ENCODE peak calls at places on chromosome 11, in eight cellular contexts. Z is Karpas-422, Y is NT2/D1, B is kidney, A is HCT116, I is fibroblast of lung, P is IMR-90, C is endothelial cell of umbilical vein. X is an unnamed sample.

GRCh38 chr11:61516675-61517516 is 8.3 kb downstream of the LRRC10B start:
- DNase-seq in C (peak), I (peak), B (no peak), Y (no peak), Z (peak), P (no peak), A (no peak), X (no peak)

GRCh38 chr11:109075976-109076375 is 346.0 kb upstream of the C11orf87 start:
- DNase-seq in I (no peak), A (no peak), C (no peak), Z (no peak), Y (no peak), P (no peak), B (no peak), X (no peak)

GRCh38 chr11:108859510-108859909 is 194.6 kb downstream of the DDX10 start:
- DNase-seq in C (no peak), P (no peak), I (no peak), B (no peak), A (no peak), Y (no peak), Z (no peak), X (peak)

GRCh38 chr11:126991596-126991995 is 9.0 kb downstream of the KIRREL3 start:
- DNase-seq in P (peak), I (no peak), Z (no peak), C (no peak), B (no peak), A (no peak), Y (no peak), X (no peak)

GRCh38 chr11:115606223-115607220 is 102.3 kb upstream of the CADM1 start:
- DNase-seq in I (peak), Z (no peak), C (no peak), B (no peak), Y (no peak), A (no peak), P (peak), X (peak)

GRCh38 chr11:79950172-79950571 is 509.3 kb upstream of the TENM4 start:
- DNase-seq in P (no peak), A (no peak), I (no peak), B (no peak), Z (no peak), C (no peak), Y (no peak), X (no peak)

GRCh38 chr11:32584921-32585320 is 1.3 kb downstream of the EIF3M start:
- DNase-seq in Z (no peak), I (no peak), B (no peak), A (no peak), C (peak), Y (no peak), P (no peak), X (no peak)

GRCh38 chr11:69211540-69212120 is 55.9 kb downstream of the SMIM38 start:
- DNase-seq in I (no peak), Z (no peak), P (no peak), A (no peak), B (no peak), Y (no peak), C (no peak), X (no peak)

GRCh38 chr11:122101625-122102291 is 14.3 kb downstream of the BLID start:
- DNase-seq in Y (peak), Z (no peak), I (peak), B (peak), P (peak), C (peak), A (no peak), X (peak)

GRCh38 chr11:72221386-72221785 is 3.2 kb upstream of the INPPL1 start:
- DNase-seq in C (no peak), B (no peak), A (no peak), P (no peak), Y (no peak), Z (peak), I (no peak), X (no peak)

GRCh38 chr11:70203749-70204465 is 811 bp downstream of the FADD start:
- DNase-seq in C (peak), A (peak), Y (no peak), Z (peak), P (peak), B (no peak), I (peak), X (peak)

GRCh38 chr11:69636512-69636866 is 4.5 kb upstream of the CCND1 start:
- DNase-seq in Y (peak), A (peak), B (peak), C (peak), I (peak), P (peak), Z (no peak), X (peak)

GRCh38 chr11:72225411-72225951 is 914 bp downstream of the INPPL1 start:
- DNase-seq in A (no peak), P (no peak), I (no peak), Z (peak), Y (no peak), C (no peak), B (no peak), X (no peak)

GRCh38 chr11:134346101-134346975 is 14.6 kb downstream of the GLB1L2 start:
- DNase-seq in C (no peak), I (no peak), A (no peak), B (no peak), Z (no peak), P (no peak), Y (no peak), X (no peak)

GRCh38 chr11:107651672-107652071 is 60.2 kb downstream of the SLN start:
- DNase-seq in A (peak), Z (no peak), B (no peak), P (no peak), I (no peak), C (no peak), Y (no peak), X (peak)

GRCh38 chr11:122201126-122201525 is 85.1 kb upstream of the BLID start:
- DNase-seq in C (no peak), Y (no peak), P (no peak), A (no peak), Z (no peak), B (no peak), I (no peak), X (no peak)

GRCh38 chr11:118791961-118792578 is 1.1 kb upstream of the DDX6 start:
- DNase-seq in B (peak), P (no peak), Y (no peak), Z (peak), I (no peak), A (no peak), C (no peak), X (no peak)

GRCh38 chr11:46121724-46122477 is 647 bp upstream of the PHF21A start:
- DNase-seq in C (peak), P (peak), Y (peak), Z (peak), I (peak), A (peak), B (peak), X (peak)

GRCh38 chr11:67344264-67344663 is 9.1 kb downstream of the POLD4 start:
- DNase-seq in Y (no peak), Z (no peak), P (no peak), B (no peak), I (no peak), A (no peak), C (no peak), X (no peak)

GRCh38 chr11:65551572-65552398 is 6.4 kb downstream of the LTBP3 start:
- DNase-seq in P (peak), C (peak), I (peak), B (peak), Z (peak), A (peak), Y (no peak), X (no peak)

GRCh38 chr11:111441443-111441842 is 62.4 kb upstream of the POU2AF1 start:
- DNase-seq in P (peak), A (no peak), C (no peak), I (peak), Y (no peak), Z (no peak), B (no peak), X (peak)

GRCh38 chr11:118226781-118227180 is 2.0 kb upstream of the JAML start:
- DNase-seq in I (no peak), A (no peak), P (no peak), Y (no peak), C (no peak), B (no peak), Z (no peak), X (no peak)

GRCh38 chr11:2549491-2549875 is 104.7 kb downstream of the KCNQ1 start:
- DNase-seq in C (no peak), P (no peak), A (no peak), I (no peak), Z (no peak), B (peak), Y (no peak), X (no peak)

GRCh38 chr11:93330446-93330984 is at the start of gene DEUP1:
- DNase-seq in Y (no peak), I (peak), B (peak), C (peak), P (no peak), A (no peak), Z (no peak), X (peak)

GRCh38 chr11:68677432-68677831 is 6.9 kb upstream of the GAL start:
- DNase-seq in C (peak), Z (no peak), I (peak), A (peak), Y (peak), P (peak), B (no peak), X (peak)

GRCh38 chr11:93221539-93221938 is 23.7 kb upstream of the SLC36A4 start:
- DNase-seq in P (no peak), I (no peak), C (no peak), A (no peak), Z (no peak), B (no peak), Y (no peak), X (no peak)

GRCh38 chr11:14373941-14374646 is 15.1 kb upstream of the RRAS2 start:
- DNase-seq in C (peak), B (no peak), A (no peak), P (peak), Y (no peak), I (peak), Z (no peak), X (peak)

GRCh38 chr11:12052676-12053605 is 44.5 kb upstream of the DKK3 start:
- DNase-seq in Z (peak), B (no peak), P (no peak), I (no peak), Y (no peak), A (no peak), C (no peak), X (no peak)

GRCh38 chr11:87144266-87144665 is 106.5 kb downstream of the TMEM135 start:
- DNase-seq in I (no peak), P (no peak), Z (no peak), A (no peak), B (no peak), C (no peak), Y (no peak), X (no peak)

GRCh38 chr11:69637956-69638871 is 2.7 kb upstream of the CCND1 start:
- DNase-seq in Z (no peak), A (peak), C (peak), B (peak), I (peak), Y (peak), P (peak), X (peak)

GRCh38 chr11:17822021-17822781 is 87.6 kb downstream of the KCNC1 start:
- DNase-seq in P (peak), B (no peak), I (peak), Z (no peak), A (no peak), C (peak), Y (no peak), X (peak)

GRCh38 chr11:2931771-2932738 is 2.8 kb upstream of the PHLDA2 start:
- DNase-seq in Z (no peak), B (peak), A (no peak), I (no peak), P (no peak), C (no peak), Y (no peak), X (no peak)

GRCh38 chr11:74397531-74398243 is 546 bp downstream of the PGM2L1 start:
- DNase-seq in C (peak), I (no peak), A (peak), Y (peak), B (peak), P (peak), Z (no peak), X (peak)

GRCh38 chr11:133501643-133502535 is 30.4 kb downstream of the OPCML start:
- DNase-seq in I (no peak), B (no peak), A (no peak), Z (no peak), C (no peak), Y (no peak), P (no peak), X (no peak)

GRCh38 chr11:2914475-2915195 is 14.6 kb downstream of the PHLDA2 start:
- DNase-seq in Z (peak), B (peak), Y (no peak), C (no peak), A (no peak), P (no peak), I (no peak), X (no peak)

DNA sequence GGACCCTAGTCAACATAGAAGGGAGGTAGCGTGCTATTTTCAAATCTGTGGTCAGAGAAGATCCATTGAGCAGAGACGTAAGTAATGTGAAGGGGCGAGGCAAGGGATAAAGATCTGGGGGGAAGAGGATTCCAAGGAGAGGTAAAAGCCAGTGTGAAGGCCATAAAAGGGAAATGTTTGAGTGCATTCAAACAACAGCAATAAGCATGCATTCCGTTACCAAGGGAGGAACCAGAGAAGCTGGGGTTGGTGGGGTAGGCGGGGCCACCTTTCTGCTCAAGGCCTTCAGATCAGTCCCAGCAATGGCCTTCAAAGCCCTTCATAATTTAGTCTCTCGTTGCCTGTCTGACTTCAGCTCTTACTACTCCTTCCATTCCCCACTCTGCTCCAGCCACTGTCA is 18.4 kb upstream of the SMPD1 start:
- DNase-seq in C (no peak), P (no peak), A (no peak), I (no peak), B (no peak), Z (no peak), Y (no peak), X (no peak)
- H3K9ac ChIP-seq in C (no peak), P (no peak), A (no peak), I (no peak), B (no peak), Z (no peak), Y (no peak), X (no peak)

GRCh38 chr11:8608646-8609045 is 14.6 kb upstream of the STK33 start:
- DNase-seq in Y (no peak), P (peak), I (peak), B (no peak), C (no peak), Z (no peak), A (no peak), X (peak)

GRCh38 chr11:8603696-8604077 is 9.7 kb upstream of the STK33 start:
- DNase-seq in Z (no peak), C (no peak), P (no peak), A (no peak), Y (no peak), I (no peak), B (no peak), X (peak)

GRCh38 chr11:8601376-8602133 is 7.5 kb upstream of the STK33 start:
- DNase-seq in Y (no peak), Z (no peak), A (no peak), I (no peak), C (no peak), B (no peak), P (no peak), X (no peak)

GRCh38 chr11:8605956-8606355 is 11.9 kb upstream of the STK33 start:
- DNase-seq in I (no peak), C (no peak), Z (no peak), B (no peak), A (no peak), Y (no peak), P (peak), X (peak)

GRCh38 chr11:8604078-8604723 is 10.2 kb upstream of the STK33 start:
- DNase-seq in Z (peak), A (peak), Y (peak), C (peak), B (no peak), I (peak), P (peak), X (peak)
- H3K9ac ChIP-seq in Z (no peak), A (no peak), Y (no peak), C (no peak), B (no peak), I (no peak), P (no peak), X (peak)

DNA sequence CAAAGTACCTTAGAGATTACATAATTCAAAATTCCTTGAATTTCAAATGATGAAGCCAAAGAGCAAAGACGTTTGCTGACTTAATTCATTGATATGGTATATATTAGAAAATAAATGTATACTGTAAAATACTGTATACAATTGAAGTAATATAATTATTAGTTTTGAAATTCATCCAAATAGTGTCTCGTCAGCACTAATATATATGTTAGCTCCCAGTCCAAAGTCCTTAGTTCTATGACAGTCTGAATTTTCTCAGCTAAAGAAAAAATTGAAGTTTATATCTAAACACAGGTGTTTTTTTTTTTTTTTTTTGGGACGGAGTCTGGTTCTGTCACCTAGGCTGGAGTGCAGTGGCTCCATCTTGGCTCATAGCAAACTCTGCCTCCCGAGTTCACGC is 431.3 kb downstream of the CNTN5 start:
- DNase-seq in Z (no peak), Y (no peak), P (no peak), B (no peak), I (no peak), A (no peak), C (no peak), X (no peak)
- H3K9ac ChIP-seq in Z (no peak), Y (no peak), P (no peak), B (no peak), I (no peak), A (no peak), C (no peak), X (no peak)

GRCh38 chr11:33695051-33695566 is 5.5 kb downstream of the C11orf91 start:
- DNase-seq in C (peak), Y (no peak), P (no peak), A (no peak), B (peak), Z (no peak), I (no peak), X (no peak)
- H3K9ac ChIP-seq in C (no peak), Y (no peak), P (no peak), A (peak), B (peak), Z (no peak), I (no peak), X (no peak)

GRCh38 chr11:123593570-123593969 is 60.9 kb downstream of the SCN3B start:
- DNase-seq in I (no peak), P (no peak), A (no peak), B (no peak), Z (no peak), Y (no peak), C (no peak), X (no peak)

GRCh38 chr11:123587559-123587958 is 66.9 kb downstream of the SCN3B start:
- DNase-seq in C (no peak), B (no peak), A (no peak), Z (no peak), Y (no peak), I (no peak), P (no peak), X (no peak)

GRCh38 chr11:123588863-123589262 is 65.6 kb downstream of the SCN3B start:
- DNase-seq in C (no peak), P (no peak), Y (no peak), A (no peak), B (no peak), Z (no peak), I (no peak), X (no peak)

GRCh38 chr11:123588117-123588815 is 66.2 kb downstream of the SCN3B start:
- DNase-seq in Y (no peak), A (no peak), P (no peak), B (no peak), C (no peak), I (no peak), Z (no peak), X (no peak)

GRCh38 chr11:123590296-123590912 is 64.0 kb downstream of the SCN3B start:
- DNase-seq in I (peak), C (peak), Y (no peak), A (peak), P (peak), B (peak), Z (no peak), X (peak)
- H3K9ac ChIP-seq in I (no peak), C (no peak), Y (no peak), A (no peak), P (no peak), B (no peak), Z (no peak), X (peak)

DNA sequence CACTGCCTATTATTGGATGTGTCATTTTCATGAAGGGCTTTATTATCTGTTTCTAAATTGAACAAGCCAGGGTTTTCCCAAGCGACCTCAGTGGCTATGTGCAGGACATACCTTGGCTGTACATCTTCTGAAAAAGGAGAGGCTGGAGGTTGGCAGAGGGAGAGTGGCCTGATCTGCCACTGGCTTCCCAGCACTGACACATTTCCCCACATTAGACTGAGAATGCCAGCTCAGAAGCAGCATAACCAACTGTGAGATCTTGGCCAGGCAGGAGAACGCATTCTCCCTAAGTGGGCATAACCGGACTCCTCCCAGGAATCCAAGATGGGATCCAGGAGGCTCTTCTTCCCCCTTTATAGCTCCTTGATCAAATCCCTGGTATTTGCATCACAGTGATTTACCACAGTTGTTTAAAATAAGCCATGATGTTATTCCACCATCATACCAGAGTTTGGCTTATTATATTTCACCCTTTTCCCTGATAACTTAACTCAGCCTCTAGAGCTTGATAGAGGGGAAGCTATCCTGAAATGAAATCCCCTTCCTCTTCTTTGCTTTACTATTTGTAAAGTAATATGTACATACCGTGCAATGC is 33.8 kb downstream of the AMOTL1 start:
- DNase-seq in C (no peak), I (no peak), Y (no peak), P (no peak), B (no peak), Z (no peak), A (no peak), X (no peak)
- H3K9ac ChIP-seq in C (no peak), I (no peak), Y (no peak), P (no peak), B (no peak), Z (no peak), A (no peak), X (no peak)

GRCh38 chr11:33716236-33716635 is 15.6 kb upstream of the C11orf91 start:
- DNase-seq in A (no peak), B (no peak), Y (no peak), C (peak), I (peak), P (no peak), Z (peak), X (no peak)
- H3K9ac ChIP-seq in A (no peak), B (peak), Y (no peak), C (no peak), I (no peak), P (no peak), Z (no peak), X (peak)

GRCh38 chr11:1520987-1521349 is 34.4 kb upstream of the MOB2 start:
- DNase-seq in B (peak), P (no peak), Y (no peak), I (no peak), A (no peak), Z (no peak), C (no peak), X (no peak)
- H3K9ac ChIP-seq in B (no peak), P (no peak), Y (peak), I (no peak), A (no peak), Z (no peak), C (no peak), X (no peak)